ENCODE peak calls at places on chromosome 19, in four cellular contexts. D, E, Q and L are unnamed samples.

GRCh38 chr19:51253088-51253806 is 2.4 kb downstream of the SIGLECL1 start:
- DNase-seq in D (no peak), E (no peak), Q (no peak), L (no peak)

GRCh38 chr19:30450101-30450500 is 77.9 kb downstream of the ZNF536 start:
- DNase-seq in D (no peak), Q (peak), E (no peak), L (peak)

GRCh38 chr19:54469496-54469934 is 3.6 kb downstream of the CDC42EP5 start:
- DNase-seq in E (no peak), Q (no peak), D (no peak), L (no peak)

GRCh38 chr19:47109541-47110375 is 3.8 kb downstream of the ZC3H4 start:
- DNase-seq in D (no peak), E (no peak), Q (peak), L (peak)

GRCh38 chr19:15154002-15154612 is 46.7 kb downstream of the NOTCH3 start:
- DNase-seq in Q (peak), D (no peak), E (no peak), L (peak)

GRCh38 chr19:46303702-46304397 is 7.0 kb downstream of the HIF3A start:
- DNase-seq in Q (peak), D (no peak), E (no peak), L (peak)

GRCh38 chr19:43504426-43505185 is at the start of gene PHLDB3:
- DNase-seq in E (no peak), D (no peak), Q (no peak), L (no peak)

GRCh38 chr19:39408392-39409206 is 2.0 kb downstream of the ZFP36 start:
- DNase-seq in D (peak), E (no peak), Q (peak), L (no peak)

GRCh38 chr19:58325623-58326022 is 1.2 kb upstream of the ZSCAN22 start:
- DNase-seq in D (no peak), E (no peak), Q (no peak), L (no peak)

GRCh38 chr19:22422220-22422619 is at the start of gene ZNF98:
- DNase-seq in E (no peak), Q (peak), D (no peak), L (no peak)

GRCh38 chr19:15444505-15445226 is 5.1 kb downstream of the WIZ start:
- DNase-seq in E (no peak), D (no peak), Q (no peak), L (no peak)

GRCh38 chr19:5624154-5624663 is 1.3 kb downstream of the SAFB start:
- DNase-seq in D (peak), Q (peak), E (no peak), L (no peak)

GRCh38 chr19:43560687-43561086 is 14.6 kb downstream of the XRCC1 start:
- DNase-seq in Q (no peak), D (no peak), E (no peak), L (no peak)

GRCh38 chr19:55319786-55320185 is 5.4 kb downstream of the TMEM150B start:
- DNase-seq in D (no peak), Q (peak), E (no peak), L (peak)

GRCh38 chr19:4390017-4390861 is 10.1 kb downstream of the SH3GL1 start:
- DNase-seq in D (no peak), E (no peak), Q (peak), L (no peak)

GRCh38 chr19:53254451-53255341 is at the start of gene ZNF677:
- DNase-seq in Q (peak), D (peak), E (peak), L (peak)

GRCh38 chr19:2479556-2480194 is 3.7 kb downstream of the GADD45B start:
- DNase-seq in Q (peak), E (no peak), D (peak), L (no peak)
- TF ChIP-seq CTCF in Q (peak), E (no peak), D (no peak), L (peak)

GRCh38 chr19:44943801-44944249 is 1.8 kb downstream of the APOC4 start:
- DNase-seq in E (no peak), D (no peak), Q (no peak), L (no peak)
- TF ChIP-seq CTCF in E (no peak), D (no peak), Q (no peak), L (no peak)

GRCh38 chr19:35247526-35248309 is 1.1 kb upstream of the LSR start:
- DNase-seq in E (no peak), D (peak), Q (no peak), L (no peak)
- TF ChIP-seq CTCF in E (no peak), D (peak), Q (no peak), L (peak)

DNA sequence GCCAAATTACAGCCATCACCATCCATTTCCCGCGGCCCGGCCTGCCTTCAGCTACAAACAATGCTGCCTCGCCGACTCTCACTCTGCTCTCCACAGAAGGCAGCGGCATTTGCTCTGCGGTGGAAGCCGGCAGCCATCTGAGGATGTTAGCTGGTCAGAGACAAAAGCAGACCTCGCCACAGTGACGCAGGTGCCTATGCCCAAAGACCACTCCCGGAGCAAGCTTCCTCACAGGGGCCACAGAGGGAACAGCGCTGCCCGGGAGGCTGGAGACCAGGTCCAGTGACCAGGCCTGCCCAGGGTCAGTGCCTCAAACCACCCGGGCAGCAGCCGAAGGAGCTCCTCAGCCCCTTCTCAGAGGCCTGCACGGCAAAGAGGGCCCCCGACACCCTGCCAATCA is 16.4 kb downstream of the PEPD start:
- DNase-seq in Q (no peak), E (no peak), D (no peak), L (no peak)
- TF ChIP-seq CTCF in Q (no peak), E (no peak), D (no peak), L (no peak)

DNA sequence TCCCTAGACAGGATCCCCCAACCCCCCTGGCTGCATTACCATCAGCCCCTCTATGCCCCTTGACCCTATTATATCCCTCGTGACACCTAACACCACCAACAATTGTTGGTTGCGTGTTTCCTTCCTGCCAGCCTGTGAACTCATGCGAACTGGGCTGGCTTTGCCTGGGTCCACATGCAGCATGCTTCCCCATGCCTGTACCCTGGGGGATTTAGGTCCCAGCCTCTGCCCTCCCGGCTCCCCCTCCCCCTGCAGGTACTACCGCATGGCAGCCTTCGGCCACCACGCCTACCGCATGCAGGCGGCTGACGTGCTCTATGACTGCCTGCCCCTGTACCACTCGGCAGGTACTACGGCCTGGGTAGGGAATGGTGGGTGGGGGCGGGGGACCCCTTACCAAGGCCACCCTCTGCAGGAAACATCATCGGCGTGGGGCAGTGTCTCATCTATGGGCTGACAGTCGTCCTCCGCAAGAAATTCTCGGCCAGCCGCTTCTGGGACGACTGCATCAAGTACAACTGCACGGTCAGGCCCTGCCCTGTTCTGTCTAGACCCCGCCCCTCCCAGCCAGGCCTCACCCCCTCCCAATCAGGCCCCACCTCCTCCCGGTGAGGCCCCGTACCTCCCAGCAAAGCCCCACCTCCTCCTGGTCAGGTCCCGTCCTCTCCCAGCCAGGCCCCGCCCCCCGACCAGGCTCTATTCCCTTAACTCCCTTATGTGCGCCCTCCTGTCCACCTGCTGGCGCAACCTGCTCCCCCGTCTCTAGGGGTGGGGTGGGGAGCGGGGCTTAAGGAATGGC is 18.5 kb downstream of the SLC27A1 start:
- DNase-seq in E (no peak), D (peak), Q (peak), L (peak)
- TF ChIP-seq CTCF in E (no peak), D (no peak), Q (no peak), L (peak)

GRCh38 chr19:1361601-1362384 is 21.9 kb upstream of the NDUFS7 start:
- DNase-seq in D (no peak), E (no peak), Q (peak), L (no peak)
- TF ChIP-seq CTCF in D (no peak), E (no peak), Q (no peak), L (no peak)

GRCh38 chr19:44592451-44592890 is 20.9 kb upstream of the IGSF23 start:
- DNase-seq in Q (no peak), D (no peak), E (no peak), L (no peak)

GRCh38 chr19:44588753-44589112 is 24.6 kb upstream of the IGSF23 start:
- DNase-seq in Q (no peak), E (no peak), D (no peak), L (no peak)

GRCh38 chr19:44590245-44591059 is 22.9 kb upstream of the IGSF23 start:
- DNase-seq in Q (no peak), E (no peak), D (no peak), L (no peak)

GRCh38 chr19:44585371-44586141 is 27.8 kb upstream of the IGSF23 start:
- DNase-seq in D (no peak), E (no peak), Q (peak), L (no peak)

DNA sequence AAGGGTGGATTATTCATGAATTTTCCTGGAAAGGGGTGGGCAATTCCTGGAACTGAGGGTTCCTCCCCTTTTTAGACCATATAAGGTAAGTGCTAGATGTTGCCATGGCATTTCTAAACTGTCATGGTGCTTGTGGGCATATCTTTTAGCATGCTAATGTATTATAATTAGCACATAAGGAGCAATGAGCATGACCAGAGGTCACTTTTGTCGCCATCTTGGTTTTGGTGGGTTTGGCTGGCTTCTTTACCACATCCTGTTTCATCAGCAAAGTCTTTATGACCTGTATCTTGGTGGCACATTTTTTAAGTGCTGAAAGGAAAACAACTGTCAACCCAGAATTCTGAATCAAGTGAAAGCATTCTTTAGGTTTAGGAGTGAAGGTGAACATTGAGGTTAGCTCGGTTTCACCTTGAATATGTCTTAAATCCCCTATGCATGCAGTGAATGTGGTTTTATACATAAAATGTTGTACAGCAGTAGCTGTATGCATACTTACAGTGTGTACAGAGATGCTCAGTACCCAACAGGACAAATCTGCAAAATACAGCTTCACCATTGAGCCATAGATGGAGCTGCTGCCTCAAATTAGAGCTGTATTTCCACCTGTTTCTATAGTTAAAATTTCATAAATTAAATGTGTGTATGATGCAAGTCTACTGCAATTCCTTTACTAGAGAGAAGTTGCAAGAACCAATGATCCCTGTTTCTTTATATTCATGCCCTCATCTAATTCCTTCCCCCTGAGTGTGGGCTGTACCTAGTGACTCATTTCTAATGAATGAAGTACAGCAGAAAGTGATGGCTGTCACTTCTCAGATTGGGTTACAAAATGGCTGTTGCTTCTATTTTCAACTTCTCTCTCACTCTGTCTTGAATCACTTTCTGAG is 25.3 kb upstream of the IGSF23 start:
- DNase-seq in E (peak), D (no peak), Q (peak), L (no peak)
- TF ChIP-seq CTCF in E (peak), D (no peak), Q (peak), L (no peak)

GRCh38 chr19:10634881-10635463 is 9.6 kb downstream of the SLC44A2 start:
- DNase-seq in Q (no peak), E (no peak), D (no peak), L (no peak)

GRCh38 chr19:10634430-10634829 is 9.1 kb downstream of the SLC44A2 start:
- DNase-seq in D (no peak), Q (no peak), E (no peak), L (no peak)

GRCh38 chr19:10639836-10640235 is 14.3 kb upstream of the ILF3 start:
- DNase-seq in E (no peak), Q (no peak), D (no peak), L (no peak)

GRCh38 chr19:10637894-10638293 is 12.5 kb downstream of the SLC44A2 start:
- DNase-seq in D (no peak), Q (no peak), E (no peak), L (no peak)

DNA sequence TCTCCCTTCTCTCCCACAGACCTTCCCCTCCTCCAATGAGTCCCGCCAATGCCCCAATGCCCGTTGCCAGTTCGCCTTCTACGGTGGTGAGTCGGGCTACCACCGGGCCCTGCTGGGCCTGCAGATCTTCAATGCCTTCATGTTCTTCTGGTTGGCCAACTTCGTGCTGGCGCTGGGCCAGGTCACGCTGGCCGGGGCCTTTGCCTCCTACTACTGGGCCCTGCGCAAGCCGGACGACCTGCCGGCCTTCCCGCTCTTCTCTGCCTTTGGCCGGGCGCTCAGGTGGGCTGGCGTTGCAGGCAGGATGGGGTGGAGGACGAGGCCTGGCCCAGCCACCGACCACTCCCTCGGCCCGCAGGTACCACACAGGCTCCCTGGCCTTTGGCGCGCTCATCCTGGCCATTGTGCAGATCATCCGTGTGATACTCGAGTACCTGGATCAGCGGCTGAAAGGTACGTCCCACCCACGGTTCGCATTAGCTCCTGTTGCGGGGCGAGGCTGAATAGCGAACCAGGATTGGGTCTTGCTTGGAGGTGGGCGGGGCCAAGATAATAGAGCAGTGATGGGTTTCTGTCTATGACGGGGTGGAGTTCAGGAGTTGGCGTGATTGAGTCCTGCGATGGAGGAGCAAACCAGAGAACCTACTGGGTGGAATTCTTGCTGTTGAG is 11.1 kb downstream of the SLC44A2 start:
- DNase-seq in E (no peak), Q (no peak), D (no peak), L (no peak)
- TF ChIP-seq CTCF in E (no peak), Q (no peak), D (no peak), L (no peak)

GRCh38 chr19:13102666-13103584 is at the start of gene LYL1:
- DNase-seq in D (no peak), E (no peak), Q (peak), L (no peak)
- TF ChIP-seq CTCF in D (no peak), E (no peak), Q (no peak), L (no peak)

GRCh38 chr19:3193256-3194062 is 7.7 kb downstream of the NCLN start:
- DNase-seq in Q (no peak), D (no peak), E (no peak), L (no peak)

GRCh38 chr19:3196064-3196932 is 10.6 kb downstream of the NCLN start:
- DNase-seq in E (no peak), D (no peak), Q (no peak), L (no peak)

GRCh38 chr19:3192684-3193083 is 7.0 kb downstream of the NCLN start:
- DNase-seq in Q (no peak), E (no peak), D (no peak), L (no peak)

GRCh38 chr19:3194063-3194702 is 8.5 kb downstream of the NCLN start:
- DNase-seq in E (no peak), D (no peak), Q (peak), L (no peak)

GRCh38 chr19:3194703-3195087 is 9.0 kb downstream of the NCLN start:
- DNase-seq in D (no peak), Q (no peak), E (no peak), L (no peak)
- TF ChIP-seq CTCF in D (no peak), Q (no peak), E (no peak), L (no peak)